ENCODE peak calls at places on chromosomes 7 and 10, in six cellular contexts. One of them, this sample, is unnamed.

GRCh38 chr10:22633106-22633505 is 81.3 kb downstream of the PIP4K2A start:
- DNase-seq in NCI-H2171 treated with DMSO at 0.1 percent for 48 hours: no peak
- DNase-seq in GDM1: no peak
- DNase-seq in NCI-H446: no peak
- DNase-seq in caudate nucleus: no peak
- DNase-seq in heart left ventricle: no peak
- DNase-seq in this sample: no peak

GRCh38 chr7:42457663-42458062 is 220.7 kb upstream of the GLI3 start:
- DNase-seq in GDM1: no peak
- DNase-seq in heart left ventricle: no peak
- DNase-seq in NCI-H446: no peak
- DNase-seq in caudate nucleus: no peak
- DNase-seq in NCI-H2171 treated with DMSO at 0.1 percent for 48 hours: no peak
- DNase-seq in this sample: no peak

GRCh38 chr7:28958235-28958945 is at the start of gene TRIL:
- DNase-seq in NCI-H446: no peak
- DNase-seq in GDM1: no peak
- DNase-seq in NCI-H2171 treated with DMSO at 0.1 percent for 48 hours: no peak
- DNase-seq in heart left ventricle: peak; percentile 90
- DNase-seq in caudate nucleus: peak; percentile 73
- DNase-seq in this sample: peak; percentile 91

GRCh38 chr7:105830405-105831218 is 45.8 kb downstream of the ATXN7L1 start:
- DNase-seq in NCI-H2171 treated with DMSO at 0.1 percent for 48 hours: no peak
- DNase-seq in GDM1: no peak
- DNase-seq in caudate nucleus: no peak
- DNase-seq in heart left ventricle: no peak
- DNase-seq in NCI-H446: peak; percentile 9
- DNase-seq in this sample: no peak

GRCh38 chr7:22787936-22788335 is 34.7 kb downstream of the TOMM7 start:
- DNase-seq in GDM1: no peak
- DNase-seq in NCI-H2171 treated with DMSO at 0.1 percent for 48 hours: no peak
- DNase-seq in caudate nucleus: no peak
- DNase-seq in heart left ventricle: no peak
- DNase-seq in NCI-H446: peak; percentile 83
- DNase-seq in this sample: no peak

GRCh38 chr10:114691442-114691941 is 33.4 kb upstream of the ABLIM1 start:
- DNase-seq in NCI-H2171 treated with DMSO at 0.1 percent for 48 hours: no peak
- DNase-seq in GDM1: no peak
- DNase-seq in caudate nucleus: no peak
- DNase-seq in NCI-H446: no peak
- DNase-seq in heart left ventricle: no peak
- DNase-seq in this sample: no peak

GRCh38 chr7:142528608-142529408 is 220.5 kb upstream of the PRSS1 start:
- DNase-seq in NCI-H2171 treated with DMSO at 0.1 percent for 48 hours: no peak
- DNase-seq in caudate nucleus: no peak
- DNase-seq in GDM1: no peak
- DNase-seq in NCI-H446: no peak
- DNase-seq in heart left ventricle: no peak
- DNase-seq in this sample: no peak

GRCh38 chr10:70493660-70494234 is 15.2 kb downstream of the PALD1 start:
- DNase-seq in GDM1: peak; percentile 49
- DNase-seq in heart left ventricle: no peak
- DNase-seq in NCI-H2171 treated with DMSO at 0.1 percent for 48 hours: no peak
- DNase-seq in caudate nucleus: no peak
- DNase-seq in NCI-H446: no peak
- DNase-seq in this sample: no peak

GRCh38 chr7:42805601-42806000 is 106.3 kb downstream of the C7orf25 start:
- DNase-seq in heart left ventricle: no peak
- DNase-seq in NCI-H446: no peak
- DNase-seq in GDM1: no peak
- DNase-seq in caudate nucleus: no peak
- DNase-seq in NCI-H2171 treated with DMSO at 0.1 percent for 48 hours: no peak
- DNase-seq in this sample: no peak

GRCh38 chr10:72234560-72235095 is 18.6 kb upstream of the ASCC1 start:
- DNase-seq in heart left ventricle: no peak
- DNase-seq in NCI-H2171 treated with DMSO at 0.1 percent for 48 hours: no peak
- DNase-seq in GDM1: no peak
- DNase-seq in NCI-H446: no peak
- DNase-seq in caudate nucleus: no peak
- DNase-seq in this sample: no peak

GRCh38 chr10:36256905-36257304 is 614.8 kb upstream of the FZD8 start:
- DNase-seq in caudate nucleus: no peak
- DNase-seq in GDM1: no peak
- DNase-seq in NCI-H446: no peak
- DNase-seq in heart left ventricle: no peak
- DNase-seq in NCI-H2171 treated with DMSO at 0.1 percent for 48 hours: no peak
- DNase-seq in this sample: no peak

GRCh38 chr10:132865236-132865635 is 77.1 kb downstream of the CFAP46 start:
- DNase-seq in caudate nucleus: no peak
- DNase-seq in NCI-H446: no peak
- DNase-seq in GDM1: no peak
- DNase-seq in heart left ventricle: peak; percentile 10
- DNase-seq in NCI-H2171 treated with DMSO at 0.1 percent for 48 hours: no peak
- DNase-seq in this sample: no peak

GRCh38 chr7:105963038-105963667 is at the start of gene CDHR3:
- DNase-seq in NCI-H2171 treated with DMSO at 0.1 percent for 48 hours: no peak
- DNase-seq in caudate nucleus: no peak
- DNase-seq in heart left ventricle: no peak
- DNase-seq in NCI-H446: no peak
- DNase-seq in GDM1: no peak
- DNase-seq in this sample: no peak

GRCh38 chr7:15403315-15403714 is 158.5 kb downstream of the AGMO start:
- DNase-seq in heart left ventricle: no peak
- DNase-seq in caudate nucleus: no peak
- DNase-seq in GDM1: no peak
- DNase-seq in NCI-H446: no peak
- DNase-seq in NCI-H2171 treated with DMSO at 0.1 percent for 48 hours: no peak
- DNase-seq in this sample: no peak

GRCh38 chr7:140646931-140647647 is 6.5 kb upstream of the DENND2A start:
- DNase-seq in NCI-H446: peak; percentile 74
- DNase-seq in heart left ventricle: no peak
- DNase-seq in GDM1: no peak
- DNase-seq in NCI-H2171 treated with DMSO at 0.1 percent for 48 hours: peak; percentile 89
- DNase-seq in caudate nucleus: peak; percentile 15
- DNase-seq in this sample: no peak

GRCh38 chr10:112361951-112362770 is 11.8 kb upstream of the ACSL5 start:
- DNase-seq in caudate nucleus: no peak
- DNase-seq in GDM1: no peak
- DNase-seq in NCI-H446: peak; percentile 31
- DNase-seq in NCI-H2171 treated with DMSO at 0.1 percent for 48 hours: no peak
- DNase-seq in heart left ventricle: peak; percentile 58
- DNase-seq in this sample: peak; percentile 63

GRCh38 chr10:31707578-31708411 is 220.8 kb downstream of the ARHGAP12 start:
- DNase-seq in NCI-H446: peak; percentile 78
- DNase-seq in NCI-H2171 treated with DMSO at 0.1 percent for 48 hours: peak; percentile 69
- DNase-seq in GDM1: peak; percentile 78
- DNase-seq in heart left ventricle: peak; percentile 84
- DNase-seq in caudate nucleus: peak; percentile 31
- DNase-seq in this sample: peak; percentile 83

GRCh38 chr7:94041529-94041928 is 37.4 kb upstream of the BET1 start:
- DNase-seq in NCI-H446: no peak
- DNase-seq in caudate nucleus: no peak
- DNase-seq in NCI-H2171 treated with DMSO at 0.1 percent for 48 hours: no peak
- DNase-seq in heart left ventricle: no peak
- DNase-seq in GDM1: no peak
- DNase-seq in this sample: no peak

GRCh38 chr10:121788717-121789116 is 139.1 kb downstream of the ATE1 start:
- DNase-seq in heart left ventricle: no peak
- DNase-seq in NCI-H446: no peak
- DNase-seq in caudate nucleus: no peak
- DNase-seq in NCI-H2171 treated with DMSO at 0.1 percent for 48 hours: no peak
- DNase-seq in GDM1: no peak
- DNase-seq in this sample: no peak

GRCh38 chr7:45580053-45580872 is 6.1 kb downstream of the ADCY1 start:
- DNase-seq in NCI-H2171 treated with DMSO at 0.1 percent for 48 hours: no peak
- DNase-seq in NCI-H446: no peak
- DNase-seq in caudate nucleus: no peak
- DNase-seq in GDM1: no peak
- DNase-seq in heart left ventricle: no peak
- DNase-seq in this sample: no peak

GRCh38 chr10:130246113-130246512 is 109.9 kb downstream of the GLRX3 start:
- DNase-seq in heart left ventricle: no peak
- DNase-seq in NCI-H2171 treated with DMSO at 0.1 percent for 48 hours: no peak
- DNase-seq in GDM1: no peak
- DNase-seq in NCI-H446: no peak
- DNase-seq in caudate nucleus: no peak
- DNase-seq in this sample: no peak

GRCh38 chr10:49761201-49761788 is 828 bp downstream of the OGDHL start:
- DNase-seq in heart left ventricle: no peak
- DNase-seq in NCI-H2171 treated with DMSO at 0.1 percent for 48 hours: no peak
- DNase-seq in NCI-H446: no peak
- DNase-seq in caudate nucleus: no peak
- DNase-seq in GDM1: no peak
- DNase-seq in this sample: no peak

GRCh38 chr7:106779877-106780276 is 85.2 kb upstream of the PIK3CG start:
- DNase-seq in caudate nucleus: no peak
- DNase-seq in GDM1: no peak
- DNase-seq in heart left ventricle: no peak
- DNase-seq in NCI-H2171 treated with DMSO at 0.1 percent for 48 hours: no peak
- DNase-seq in NCI-H446: no peak
- DNase-seq in this sample: no peak

GRCh38 chr7:87934699-87935372 is 785 bp downstream of the ADAM22 start:
- DNase-seq in GDM1: no peak
- DNase-seq in NCI-H2171 treated with DMSO at 0.1 percent for 48 hours: peak; percentile 67
- DNase-seq in NCI-H446: peak; percentile 13
- DNase-seq in heart left ventricle: no peak
- DNase-seq in caudate nucleus: peak; percentile 52
- DNase-seq in this sample: no peak

This sample was measured in Right ventricle myocardium superior.